ENCODE peak calls at places on chromosome 2, in seven cellular contexts. C, U, H, Q, V, I and D are unnamed samples.

GRCh38 chr2:129623783-129624182 is 355.7 kb upstream of the RAB6C start:
- DNase-seq in I (no peak), C (no peak), V (no peak), U (no peak), Q (no peak), H (no peak), D (no peak)

GRCh38 chr2:219155054-219155644 is 5.5 kb downstream of the NHEJ1 start:
- DNase-seq in I (peak), V (peak), U (no peak), Q (no peak), H (no peak), C (peak), D (peak)

GRCh38 chr2:131659168-131659572 is 131.5 kb downstream of the CCDC74A start:
- DNase-seq in C (no peak), Q (no peak), V (no peak), I (peak), U (no peak), H (no peak), D (no peak)

GRCh38 chr2:240480834-240481623 is 45.6 kb downstream of the GPC1 start:
- DNase-seq in H (no peak), U (no peak), V (no peak), I (no peak), C (no peak), Q (no peak), D (peak)

GRCh38 chr2:205702576-205702975 is 20.3 kb downstream of the NRP2 start:
- DNase-seq in I (no peak), V (no peak), Q (no peak), H (no peak), U (no peak), C (no peak), D (no peak)

GRCh38 chr2:1748176-1748740 is 3.9 kb upstream of the PXDN start:
- DNase-seq in V (no peak), C (no peak), I (no peak), H (no peak), Q (peak), U (no peak), D (no peak)

GRCh38 chr2:102080451-102081054 is 62.0 kb upstream of the IL1R1 start:
- DNase-seq in U (no peak), C (peak), H (no peak), I (no peak), V (no peak), Q (no peak), D (no peak)

GRCh38 chr2:109062558-109063325 is 66.3 kb upstream of the SH3RF3 start:
- DNase-seq in Q (no peak), H (no peak), I (no peak), V (no peak), C (no peak), U (no peak), D (peak)

GRCh38 chr2:190964170-190964795 is 49.7 kb downstream of the STAT1 start:
- DNase-seq in U (no peak), I (no peak), H (no peak), Q (no peak), C (no peak), V (peak), D (no peak)

GRCh38 chr2:218679119-218679518 is 7.2 kb downstream of the STK36 start:
- DNase-seq in I (no peak), V (no peak), H (no peak), Q (no peak), C (peak), U (no peak), D (no peak)

GRCh38 chr2:100619951-100620350 is 57.2 kb downstream of the PDCL3 start:
- DNase-seq in H (no peak), I (no peak), Q (no peak), V (no peak), C (no peak), U (no peak), D (peak)

GRCh38 chr2:86338778-86339295 is 1.4 kb upstream of the REEP1 start:
- DNase-seq in U (no peak), I (no peak), Q (no peak), V (no peak), H (peak), C (no peak), D (peak)

GRCh38 chr2:3033315-3033714 is 344.3 kb downstream of the EIPR1 start:
- DNase-seq in H (peak), U (peak), I (no peak), C (no peak), V (no peak), Q (no peak), D (no peak)

GRCh38 chr2:217789736-217790181 is 213.0 kb downstream of the TNS1 start:
- DNase-seq in U (no peak), I (no peak), H (peak), V (no peak), Q (no peak), C (no peak), D (peak)

GRCh38 chr2:105328281-105329196 is 996 bp downstream of the TGFBRAP1 start:
- DNase-seq in Q (peak), C (peak), I (peak), H (no peak), V (peak), U (no peak), D (no peak)

GRCh38 chr2:231241755-231242507 is 43.5 kb downstream of the ARMC9 start:
- DNase-seq in Q (peak), V (no peak), I (peak), U (no peak), H (no peak), C (peak), D (peak)

GRCh38 chr2:151409601-151410484 is at the start of gene RIF1:
- DNase-seq in V (peak), I (peak), Q (peak), U (peak), H (peak), C (peak), D (peak)
- TF ChIP-seq POLR2A in V (peak), I (peak), Q (peak), U (no peak), H (no peak), C (peak), D (no peak)

GRCh38 chr2:215653344-215654015 is 217.6 kb upstream of the FN1 start:
- DNase-seq in Q (no peak), U (no peak), C (no peak), I (no peak), V (no peak), H (no peak), D (no peak)
- H3K4me3 ChIP-seq in Q (no peak), U (no peak), C (no peak), I (no peak), V (no peak), H (no peak), D (no peak)

GRCh38 chr2:142777742-142778141 is 99.7 kb upstream of the KYNU start:
- DNase-seq in Q (no peak), I (no peak), U (no peak), V (no peak), C (no peak), H (no peak), D (no peak)
- TF ChIP-seq CTCF in Q (no peak), I (no peak), U (no peak), V (no peak), C (no peak), H (no peak), D (no peak)

GRCh38 chr2:84965192-84965516 is 5.8 kb upstream of the KCMF1 start:
- DNase-seq in U (no peak), V (no peak), I (no peak), Q (no peak), C (no peak), H (no peak), D (no peak)

GRCh38 chr2:84963692-84964405 is 7.1 kb upstream of the KCMF1 start:
- DNase-seq in U (peak), H (no peak), Q (no peak), C (peak), V (peak), I (no peak), D (no peak)

GRCh38 chr2:84963323-84963691 is 7.7 kb upstream of the KCMF1 start:
- DNase-seq in V (no peak), U (no peak), I (no peak), H (no peak), C (no peak), Q (no peak), D (no peak)

GRCh38 chr2:84965827-84966226 is 5.1 kb upstream of the KCMF1 start:
- DNase-seq in H (no peak), V (no peak), I (no peak), Q (no peak), C (no peak), U (no peak), D (no peak)

GRCh38 chr2:84964406-84965191 is 6.4 kb upstream of the KCMF1 start:
- DNase-seq in Q (no peak), C (no peak), V (no peak), U (no peak), I (peak), H (no peak), D (no peak)
- TF ChIP-seq POLR2A in Q (no peak), C (no peak), V (no peak), U (no peak), I (no peak), H (no peak), D (no peak)

GRCh38 chr2:55052087-55053061 is 2.1 kb upstream of the RTN4 start:
- DNase-seq in V (no peak), H (no peak), Q (no peak), I (no peak), U (no peak), C (peak), D (no peak)
- H3K4me3 ChIP-seq in V (no peak), H (no peak), Q (no peak), I (no peak), U (no peak), C (peak), D (no peak)

DNA sequence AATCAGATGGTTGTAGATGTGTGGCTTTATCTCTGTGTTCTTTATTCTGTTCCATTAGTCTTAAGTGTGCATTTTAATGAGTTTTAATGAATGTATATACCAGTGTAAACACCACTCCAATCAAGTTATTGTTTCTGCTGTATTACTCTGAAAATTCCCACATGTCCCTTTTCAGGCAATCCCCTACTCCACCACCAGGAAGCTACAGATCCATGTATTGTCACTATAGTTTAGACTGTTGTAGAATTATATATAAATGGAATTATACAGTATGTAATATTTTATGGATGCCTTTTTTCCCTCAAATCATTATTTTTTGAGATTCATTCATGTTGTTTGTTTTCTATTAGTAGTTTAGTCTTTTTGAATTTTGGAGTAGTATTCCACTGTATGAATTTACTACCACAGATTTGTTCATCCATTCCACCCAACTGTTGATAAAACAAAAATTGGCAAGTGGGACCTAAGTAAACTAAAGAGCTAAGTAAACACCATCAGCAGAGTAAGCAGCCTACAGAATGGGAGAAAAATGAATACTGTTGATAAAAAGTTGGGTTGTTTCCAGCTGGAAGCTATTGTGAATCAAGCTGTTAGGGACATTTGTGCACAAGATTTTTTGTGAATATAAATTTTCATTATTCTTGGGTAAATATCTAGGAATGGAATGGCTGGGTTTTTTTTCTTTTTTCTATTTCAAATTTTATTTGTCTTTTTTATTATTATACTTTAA is 262.0 kb downstream of the CAMKMT start:
- DNase-seq in I (no peak), Q (no peak), V (no peak), C (no peak), H (no peak), U (no peak), D (no peak)
- TF ChIP-seq CTCF in I (no peak), Q (no peak), V (no peak), C (no peak), H (no peak), U (no peak), D (no peak)

DNA sequence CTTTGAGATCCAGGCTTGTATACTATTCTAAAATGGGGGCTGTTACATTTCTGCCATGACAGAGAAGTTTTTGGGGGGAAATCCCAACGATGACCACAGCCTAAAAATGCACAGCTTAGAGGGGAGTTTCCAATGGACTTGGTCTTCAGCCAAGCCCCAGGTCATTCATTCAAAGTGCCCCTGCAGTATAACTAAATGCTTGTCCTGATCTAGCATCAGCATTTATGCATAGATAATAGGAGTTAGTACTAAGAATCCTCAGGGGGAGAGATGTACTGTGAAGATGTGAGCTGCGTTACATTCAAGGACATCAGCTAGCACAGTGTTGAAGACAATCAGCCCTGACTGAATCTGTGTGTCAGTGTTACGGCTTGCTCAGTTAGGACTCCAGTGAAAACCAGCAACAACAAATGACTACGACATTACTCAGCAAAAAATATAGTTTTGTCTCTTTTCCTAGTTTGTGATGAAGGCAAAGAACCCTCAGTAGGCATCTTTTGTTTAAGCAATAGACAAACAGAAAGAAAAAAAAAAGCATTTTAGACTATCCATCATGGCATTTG is 160.9 kb downstream of the ZEB2 start:
- DNase-seq in C (no peak), H (no peak), U (no peak), V (no peak), I (no peak), Q (no peak), D (no peak)
- TF ChIP-seq POLR2A in C (no peak), H (no peak), U (no peak), V (no peak), I (no peak), Q (no peak), D (no peak)

DNA sequence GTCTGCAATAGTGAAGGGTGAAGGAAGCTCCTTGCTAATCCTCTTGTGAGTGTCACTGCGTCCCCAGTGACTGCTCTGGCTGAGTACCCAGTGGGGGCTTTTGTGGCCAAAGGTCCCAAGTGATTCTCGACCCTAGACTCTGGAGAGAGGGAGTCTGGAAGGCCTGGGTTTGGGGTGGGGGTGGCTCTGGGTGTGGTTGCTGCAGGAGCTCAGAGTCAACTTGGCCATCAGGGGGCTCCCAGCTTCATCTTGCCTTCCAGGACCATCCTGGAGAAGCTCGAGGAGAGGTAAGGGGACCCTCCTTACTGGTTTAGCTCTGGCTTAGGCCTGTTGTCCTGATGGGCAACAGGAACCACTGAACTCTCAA is 581 bp downstream of the PSD4 start:
- DNase-seq in V (no peak), Q (no peak), I (peak), U (no peak), H (no peak), C (no peak), D (no peak)
- H3K4me3 ChIP-seq in V (no peak), Q (no peak), I (no peak), U (peak), H (no peak), C (peak), D (no peak)

GRCh38 chr2:70304501-70304900 is 2.6 kb upstream of the FAM136A start:
- DNase-seq in U (no peak), I (no peak), C (no peak), H (no peak), V (no peak), Q (no peak), D (peak)

GRCh38 chr2:70303186-70303585 is 1.3 kb upstream of the FAM136A start:
- DNase-seq in U (no peak), I (no peak), H (no peak), Q (no peak), C (no peak), V (no peak), D (no peak)

GRCh38 chr2:70305531-70305930 is 3.7 kb upstream of the FAM136A start:
- DNase-seq in I (no peak), H (no peak), V (no peak), U (no peak), C (no peak), Q (no peak), D (peak)

GRCh38 chr2:70301344-70302194 is at the start of gene FAM136A:
- DNase-seq in C (peak), V (peak), H (no peak), Q (peak), U (peak), I (peak), D (peak)

DNA sequence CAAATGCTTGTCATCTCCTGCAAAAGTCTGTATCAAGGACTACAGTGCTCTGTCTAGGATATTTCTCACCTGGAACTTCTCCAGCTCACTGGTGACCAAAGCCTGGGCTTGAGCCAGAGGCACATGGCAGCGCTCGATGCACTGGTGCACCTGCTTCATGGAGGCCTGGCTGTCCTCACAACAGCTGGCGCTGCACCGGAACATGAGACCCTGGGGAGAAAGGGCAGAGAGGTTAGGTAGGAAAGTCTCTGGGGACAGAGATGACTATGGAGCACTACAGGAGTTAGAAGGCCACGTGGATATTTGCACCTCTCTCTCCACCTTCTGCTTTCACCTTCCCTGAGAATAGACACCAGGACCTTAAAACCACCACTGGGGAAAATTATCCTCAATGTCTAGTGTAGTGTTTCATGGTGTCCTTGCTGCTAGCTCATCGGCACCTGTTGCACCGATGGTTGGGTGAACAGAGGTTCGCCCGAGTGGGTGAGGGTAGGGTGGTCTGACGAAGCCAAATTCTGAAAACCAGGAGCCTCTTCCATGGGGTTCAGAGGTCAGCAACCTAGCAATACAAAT is 1.0 kb downstream of the FAM136A start:
- DNase-seq in C (no peak), H (no peak), Q (no peak), U (no peak), I (no peak), V (no peak), D (no peak)
- TF ChIP-seq CTCF in C (no peak), H (no peak), Q (no peak), U (peak), I (no peak), V (no peak), D (no peak)